ENCODE peak calls at places on chromosome 16, in six cellular contexts. N is ELF-1, Q is GM03348, K is EL, J is neural crest cell, D is sigmoid colon. T is an unnamed sample.

GRCh38 chr16:8675183-8676159 is 1.1 kb downstream of the ABAT start:
- DNase-seq in K (no peak), Q (no peak), D (peak), J (no peak), N (no peak), T (no peak)

GRCh38 chr16:74730049-74730683 is 29.5 kb upstream of the MLKL start:
- DNase-seq in K (no peak), Q (no peak), J (no peak), N (peak), D (no peak), T (no peak)

GRCh38 chr16:963913-964695 is 6.7 kb downstream of the LMF1 start:
- DNase-seq in J (no peak), D (no peak), K (no peak), N (no peak), Q (no peak), T (no peak)

GRCh38 chr16:58501242-58502131 is 1.5 kb downstream of the NDRG4 start:
- DNase-seq in K (no peak), J (no peak), D (peak), N (peak), Q (no peak), T (peak)

GRCh38 chr16:76201385-76201784 is 75.8 kb upstream of the CNTNAP4 start:
- DNase-seq in J (no peak), N (no peak), D (no peak), K (no peak), Q (no peak), T (no peak)

GRCh38 chr16:19912445-19913305 is 28.0 kb upstream of the GPRC5B start:
- DNase-seq in J (no peak), Q (no peak), D (no peak), K (peak), N (no peak), T (no peak)

GRCh38 chr16:58464047-58464915 is 35.7 kb upstream of the NDRG4 start:
- DNase-seq in K (no peak), D (no peak), J (no peak), N (peak), Q (peak), T (no peak)

GRCh38 chr16:76941091-76941490 is 249.9 kb upstream of the MON1B start:
- DNase-seq in J (no peak), Q (no peak), K (no peak), N (no peak), D (no peak), T (no peak)

GRCh38 chr16:1183235-1183907 is 30.5 kb downstream of the CACNA1H start:
- DNase-seq in N (no peak), K (peak), D (peak), J (peak), Q (peak), T (no peak)

GRCh38 chr16:85453-85782 is 7.4 kb downstream of the MPG start:
- DNase-seq in Q (no peak), N (no peak), K (no peak), D (peak), J (no peak), T (no peak)

GRCh38 chr16:25713785-25714570 is 22.2 kb downstream of the HS3ST4 start:
- DNase-seq in D (no peak), K (no peak), N (no peak), J (no peak), Q (no peak), T (no peak)

GRCh38 chr16:391885-392335 is 5.1 kb upstream of the NME4 start:
- DNase-seq in K (peak), N (peak), J (peak), Q (peak), D (no peak), T (peak)

GRCh38 chr16:47018223-47018891 is 44.9 kb upstream of the DNAJA2 start:
- DNase-seq in N (peak), K (peak), D (no peak), J (peak), Q (no peak), T (peak)